ENCODE peak calls at places on chromosomes 16 and 17, in four cellular contexts. I, S, F and C are unnamed samples.

GRCh38 chr17:302300-302698 is 50.3 kb downstream of the RPH3AL start:
- DNase-seq in F (no peak), I (no peak), S (no peak), C (no peak)

GRCh38 chr16:89815639-89816348 is 653 bp downstream of the FANCA start:
- DNase-seq in I (no peak), F (no peak), S (peak), C (peak)

GRCh38 chr16:31181102-31181830 is 1.3 kb downstream of the FUS start:
- DNase-seq in S (no peak), I (peak), F (peak), C (peak)

GRCh38 chr16:84699147-84699711 is 571 bp upstream of the USP10 start:
- DNase-seq in I (no peak), F (no peak), S (no peak), C (no peak)

GRCh38 chr16:1089439-1089821 is 6.6 kb downstream of the C1QTNF8 start:
- DNase-seq in F (no peak), I (no peak), S (no peak), C (no peak)

GRCh38 chr16:35193956-35194355 is 1734.5 kb downstream of the TP53TG3F start:
- DNase-seq in S (no peak), F (no peak), I (no peak), C (no peak)

GRCh38 chr17:3534881-3535252 is 22.7 kb downstream of the TRPV3 start:
- DNase-seq in I (no peak), F (no peak), S (peak), C (no peak)

GRCh38 chr17:72699566-72699965 is 392.9 kb downstream of the SLC39A11 start:
- DNase-seq in I (peak), F (no peak), S (no peak), C (no peak)

GRCh38 chr17:61862975-61863800 is at the start of gene BRIP1:
- DNase-seq in S (peak), F (peak), I (peak), C (peak)

GRCh38 chr17:17313350-17313991 is 10.3 kb downstream of the NT5M start:
- DNase-seq in S (peak), I (no peak), F (no peak), C (no peak)

GRCh38 chr17:57911834-57912673 is 43.2 kb downstream of the CUEDC1 start:
- DNase-seq in F (peak), I (peak), S (no peak), C (no peak)

GRCh38 chr17:2302740-2303277 is 776 bp downstream of the SMG6 start:
- DNase-seq in F (no peak), I (no peak), S (peak), C (no peak)

GRCh38 chr17:49365667-49366066 is 3.6 kb upstream of the ZNF652 start:
- DNase-seq in F (no peak), S (no peak), I (no peak), C (no peak)

GRCh38 chr17:49928126-49928800 is 40.7 kb upstream of the DLX4 start:
- DNase-seq in I (no peak), F (no peak), S (no peak), C (no peak)

GRCh38 chr16:19179890-19180490 is 11.9 kb downstream of the SYT17 start:
- DNase-seq in I (peak), F (peak), S (peak), C (peak)

GRCh38 chr16:3174618-3175148 is 13.3 kb upstream of the OR1F1 start:
- DNase-seq in I (no peak), S (no peak), F (no peak), C (no peak)

GRCh38 chr16:3171181-3171854 is 16.7 kb upstream of the OR1F1 start:
- DNase-seq in S (peak), F (no peak), I (no peak), C (no peak)

GRCh38 chr16:3171855-3172593 is 16.0 kb upstream of the OR1F1 start:
- DNase-seq in S (peak), F (no peak), I (no peak), C (no peak)

GRCh38 chr16:3175157-3176153 is 12.5 kb upstream of the OR1F1 start:
- DNase-seq in F (no peak), I (no peak), S (peak), C (no peak)

DNA sequence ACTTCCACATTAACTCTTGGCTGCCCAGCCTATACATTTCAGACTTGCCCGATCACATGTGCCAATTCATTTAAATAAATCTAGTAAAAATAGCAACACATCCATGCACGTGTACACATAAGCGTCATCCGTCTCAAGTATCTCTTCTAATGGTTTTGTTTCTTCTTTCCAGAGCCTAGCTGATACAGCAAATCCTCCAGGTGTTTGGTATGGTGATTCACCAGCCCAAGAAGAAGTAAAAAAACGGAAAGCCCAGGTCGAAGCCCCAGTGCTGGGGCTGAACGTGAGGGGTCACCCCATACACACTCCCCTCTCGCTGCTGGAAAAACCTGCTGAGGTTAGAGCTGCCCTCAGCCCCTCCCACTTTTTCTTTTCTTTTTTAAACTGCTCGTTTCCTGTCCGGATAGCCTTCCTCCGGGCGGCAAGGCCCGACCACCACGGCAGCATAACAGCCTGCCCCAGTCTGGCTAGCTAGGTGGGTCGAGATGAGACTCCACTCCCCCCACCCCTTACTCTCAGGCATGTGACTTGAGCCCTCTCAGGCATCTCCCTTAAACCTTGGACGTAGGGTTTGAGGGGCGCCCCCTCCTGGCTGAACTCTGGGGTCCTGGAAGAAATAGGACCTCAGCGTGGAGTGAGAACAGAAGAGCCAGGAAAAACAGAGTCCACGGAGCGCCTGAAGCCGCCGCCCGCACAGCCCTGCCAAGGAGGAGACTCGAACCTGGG is 13.9 kb upstream of the OR1F1 start:
- DNase-seq in F (no peak), S (peak), I (no peak), C (no peak)
- TF ChIP-seq CTCF in F (no peak), S (peak), I (no peak), C (peak)

GRCh38 chr17:80441598-80442304 is 26.8 kb downstream of the ENDOV start:
- DNase-seq in F (no peak), I (no peak), S (no peak), C (no peak)

GRCh38 chr17:80443498-80443897 is 28.5 kb downstream of the ENDOV start:
- DNase-seq in S (no peak), I (no peak), F (no peak), C (no peak)

GRCh38 chr17:80442764-80443163 is 27.8 kb downstream of the ENDOV start:
- DNase-seq in F (no peak), S (no peak), I (no peak), C (no peak)

GRCh38 chr17:80442305-80442659 is 27.3 kb downstream of the ENDOV start:
- DNase-seq in I (no peak), S (no peak), F (no peak), C (no peak)

GRCh38 chr17:80441133-80441578 is 26.2 kb downstream of the ENDOV start:
- DNase-seq in F (no peak), I (no peak), S (peak), C (peak)
- TF ChIP-seq CTCF in F (no peak), I (no peak), S (no peak), C (no peak)

GRCh38 chr17:82913304-82914043 is 73.7 kb upstream of the ZNF750 start:
- DNase-seq in F (no peak), I (no peak), S (no peak), C (no peak)

GRCh38 chr17:82915697-82916027 is 75.8 kb upstream of the ZNF750 start:
- DNase-seq in S (no peak), F (no peak), I (no peak), C (no peak)

GRCh38 chr17:82912571-82913089 is 72.8 kb upstream of the ZNF750 start:
- DNase-seq in S (no peak), I (no peak), F (no peak), C (no peak)

GRCh38 chr17:82915010-82915696 is 75.3 kb upstream of the ZNF750 start:
- DNase-seq in S (no peak), I (no peak), F (no peak), C (no peak)

GRCh38 chr17:82914375-82914774 is 74.6 kb upstream of the ZNF750 start:
- DNase-seq in S (no peak), F (no peak), I (no peak), C (no peak)
- TF ChIP-seq CTCF in S (peak), F (peak), I (peak), C (no peak)

GRCh38 chr16:51556694-51557327 is 405.7 kb upstream of the SALL1 start:
- DNase-seq in I (peak), F (no peak), S (no peak), C (no peak)
- TF ChIP-seq CTCF in I (no peak), F (no peak), S (no peak), C (no peak)

GRCh38 chr17:75102385-75102821 is 7.4 kb upstream of the ARMC7 start:
- DNase-seq in F (no peak), S (peak), I (no peak), C (no peak)
- TF ChIP-seq CTCF in F (no peak), S (no peak), I (no peak), C (no peak)